ENCODE peak calls at places on chromosomes 4 and X, in five cellular contexts. J, B, Z, S and H are unnamed samples.
A peak's percentile ranks its signal among the peaks of the same experiment; 100 is the strongest.

GRCh38 chrX:100964362-100964761 is 5.1 kb upstream of the ARL13A start:
- DNase-seq in J (no peak), B (no peak), Z (no peak), S (no peak), H (no peak)

GRCh38 chr4:106301393-106302084 is 14.5 kb downstream of the TBCK start:
- DNase-seq in J (no peak), B (no peak), Z (no peak), S (no peak), H (no peak)

GRCh38 chrX:39327255-39327654 is 526.0 kb downstream of the MID1IP1 start:
- DNase-seq in J (no peak), B (no peak), Z (no peak), S (no peak), H (no peak)

GRCh38 chr4:89586864-89587263 is 250.1 kb downstream of the SNCA start:
- DNase-seq in J (no peak), B (peak; percentile 16), Z (peak; percentile 41), S (no peak), H (no peak)

GRCh38 chr4:110823251-110823650 is 200.4 kb upstream of the PITX2 start:
- DNase-seq in J (no peak), B (peak; percentile 34), Z (peak; percentile 50), S (no peak), H (no peak)

GRCh38 chr4:176436500-176436973 is 116.8 kb downstream of the SPCS3 start:
- DNase-seq in J (peak; percentile 75), B (peak; percentile 60), Z (peak; percentile 94), S (no peak), H (peak; percentile 28)

GRCh38 chr4:100146756-100147155 is 43.5 kb downstream of the DDIT4L start:
- DNase-seq in J (no peak), B (no peak), Z (peak; percentile 6), S (no peak), H (no peak)

GRCh38 chr4:1511441-1512041 is 105.3 kb upstream of the NKX1-1 start:
- DNase-seq in J (no peak), B (peak; percentile 25), Z (peak; percentile 28), S (peak; percentile 39), H (peak; percentile 20)

GRCh38 chrX:2974946-2975345 is 31.4 kb upstream of the ARSH start:
- DNase-seq in J (no peak), B (no peak), Z (no peak), S (no peak), H (no peak)

GRCh38 chr4:53005808-53006207 is 143.7 kb downstream of the RASL11B start:
- DNase-seq in J (no peak), B (no peak), Z (no peak), S (no peak), H (no peak)

GRCh38 chr4:113106076-113106475 is 56.6 kb downstream of the ANK2 start:
- DNase-seq in J (peak; percentile 27), B (peak; percentile 7), Z (peak; percentile 53), S (no peak), H (peak; percentile 22)

GRCh38 chrX:131828482-131828881 is 194.6 kb upstream of the STK26 start:
- DNase-seq in J (no peak), B (no peak), Z (no peak), S (no peak), H (no peak)

GRCh38 chr4:124940387-124940786 is 227.9 kb upstream of the ANKRD50 start:
- DNase-seq in J (peak; percentile 96), B (peak; percentile 57), Z (peak; percentile 96), S (no peak), H (peak; percentile 89)

GRCh38 chr4:169397762-169398161 is 127.0 kb upstream of the SH3RF1 start:
- DNase-seq in J (no peak), B (no peak), Z (peak; percentile 53), S (no peak), H (no peak)

GRCh38 chr4:88705805-88706518 is 8.3 kb upstream of the NAP1L5 start:
- DNase-seq in J (no peak), B (no peak), Z (peak; percentile 30), S (no peak), H (peak; percentile 21)

GRCh38 chrX:141969706-141970105 is 66.0 kb downstream of the MAGEC1 start:
- DNase-seq in J (no peak), B (no peak), Z (no peak), S (no peak), H (no peak)

GRCh38 chrX:154821523-154821922 is 12.9 kb downstream of the SMIM9 start:
- DNase-seq in J (no peak), B (no peak), Z (no peak), S (no peak), H (no peak)

GRCh38 chr4:78642934-78643333 is 91.4 kb downstream of the ANXA3 start:
- DNase-seq in J (no peak), B (no peak), Z (no peak), S (no peak), H (no peak)

GRCh38 chr4:9964884-9965283 is 56.4 kb downstream of the SLC2A9 start:
- DNase-seq in J (no peak), B (no peak), Z (no peak), S (no peak), H (peak; percentile 56)

GRCh38 chr4:85708468-85708867 is 233.5 kb downstream of the ARHGAP24 start:
- DNase-seq in J (no peak), B (no peak), Z (no peak), S (no peak), H (no peak)

GRCh38 chrX:15854080-15854655 is 445 bp downstream of the AP1S2 start:
- DNase-seq in J (no peak), B (no peak), Z (peak; percentile 51), S (peak; percentile 57), H (no peak)